ENCODE peak calls at places on chromosomes 1 and 21, in eight cellular contexts. U is thoracic aorta; E is mesenchymal stem cell; X is endodermal cell; H is CD4-positive, CD25-positive, alpha-beta regulatory T cell; T is cardiac muscle cell; C is fibroblast of lung; D is IMR-90. Z is an unnamed sample.

GRCh38 chr1:37634554-37635308 is at the start of gene RSPO1:
- DNase-seq in U (no peak), E (peak), X (peak), H (no peak), T (peak), C (peak), D (no peak), Z (no peak)

GRCh38 chr1:112388436-112388835 is 7.6 kb upstream of the CTTNBP2NL start:
- DNase-seq in U (no peak), E (no peak), X (peak), H (no peak), T (peak), C (peak), D (peak), Z (peak)

GRCh38 chr1:214439352-214440119 is 111.9 kb downstream of the PTPN14 start:
- DNase-seq in U (no peak), E (peak), X (peak), H (peak), T (peak), C (peak), D (peak), Z (peak)

GRCh38 chr1:226474443-226475111 is 66.7 kb upstream of the PARP1 start:
- DNase-seq in U (no peak), E (no peak), X (peak), H (no peak), T (no peak), C (no peak), D (no peak), Z (peak)

GRCh38 chr1:198157847-198158765 is 1.3 kb downstream of the NEK7 start:
- DNase-seq in U (no peak), E (no peak), X (peak), H (peak), T (peak), C (peak), D (peak), Z (peak)

GRCh38 chr21:33266050-33266783 is at the start of gene IL10RB:
- DNase-seq in U (peak), E (peak), X (peak), H (peak), T (peak), C (peak), D (peak), Z (peak)

GRCh38 chr21:42538479-42539275 is 25.0 kb downstream of the SLC37A1 start:
- DNase-seq in U (no peak), E (no peak), X (no peak), H (no peak), T (no peak), C (no peak), D (no peak), Z (peak)

GRCh38 chr1:54118704-54119103 is 34.1 kb downstream of the CDCP2 start:
- DNase-seq in U (no peak), E (peak), X (no peak), H (no peak), T (peak), C (peak), D (peak), Z (no peak)

GRCh38 chr1:86866665-86867064 is 47.3 kb downstream of the SELENOF start:
- DNase-seq in U (no peak), E (peak), X (no peak), H (no peak), T (peak), C (peak), D (peak), Z (no peak)
- H3K4me3 ChIP-seq in U (no peak), E (no peak), X (no peak), H (no peak), T (no peak), C (no peak), D (no peak), Z (no peak)

GRCh38 chr1:8422439-8423133 is 104.7 kb downstream of the SLC45A1 start:
- DNase-seq in U (no peak), E (peak), X (no peak), H (peak), T (peak), C (peak), D (peak), Z (no peak)
- H3K27ac ChIP-seq in U (peak), E (peak), X (no peak), H (peak), T (peak), C (peak), D (peak), Z (peak)

DNA sequence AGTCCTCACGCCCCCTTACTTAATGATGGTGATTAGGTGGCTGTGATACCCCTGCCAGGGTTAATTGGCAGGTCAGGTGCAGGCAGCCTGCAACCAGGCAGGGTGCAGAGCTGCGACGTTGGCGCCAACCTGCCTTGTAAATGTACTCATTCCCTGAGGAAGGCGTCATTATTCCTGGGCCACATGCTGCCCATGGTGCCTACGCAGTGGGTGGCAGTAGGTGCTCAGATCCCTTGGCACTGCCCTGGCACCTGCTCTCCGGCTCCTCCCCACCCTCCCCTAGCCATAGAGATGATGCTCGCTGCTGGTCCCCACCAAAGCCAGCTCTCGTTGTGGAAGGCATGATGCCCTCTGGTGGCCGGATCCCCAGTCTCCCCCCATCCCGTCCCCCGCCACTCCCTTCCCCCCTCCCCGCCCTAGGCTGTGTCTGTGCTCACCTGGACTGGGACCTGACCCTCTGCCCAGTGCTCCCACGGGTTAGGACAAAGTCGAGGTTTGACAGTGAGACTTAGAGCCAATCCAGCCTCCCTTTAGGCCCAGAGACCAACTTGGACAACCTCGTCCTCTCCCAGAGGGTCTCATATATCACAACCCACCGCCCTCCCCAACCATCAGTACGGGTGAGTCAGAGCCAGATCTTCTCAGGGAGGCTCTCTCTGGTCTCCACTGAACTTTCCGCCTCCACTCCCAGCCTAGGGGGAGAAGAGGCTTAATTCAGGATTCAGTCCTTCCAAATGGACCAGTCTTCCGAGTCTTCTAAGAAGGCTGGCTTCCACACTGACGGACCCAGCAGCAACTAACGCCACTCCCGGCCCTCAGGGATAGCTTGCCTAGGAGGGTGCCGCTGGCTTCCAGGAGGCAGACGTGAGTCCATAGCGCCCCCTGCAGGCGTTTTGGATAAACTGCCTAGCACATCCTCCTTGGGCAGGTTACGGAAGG is 5.7 kb downstream of the KRTCAP2 start:
- DNase-seq in U (no peak), E (peak), X (peak), H (peak), T (peak), C (peak), D (peak), Z (peak)
- H3K4me3 ChIP-seq in U (peak), E (peak), X (peak), H (no peak), T (peak), C (no peak), D (no peak), Z (peak)

DNA sequence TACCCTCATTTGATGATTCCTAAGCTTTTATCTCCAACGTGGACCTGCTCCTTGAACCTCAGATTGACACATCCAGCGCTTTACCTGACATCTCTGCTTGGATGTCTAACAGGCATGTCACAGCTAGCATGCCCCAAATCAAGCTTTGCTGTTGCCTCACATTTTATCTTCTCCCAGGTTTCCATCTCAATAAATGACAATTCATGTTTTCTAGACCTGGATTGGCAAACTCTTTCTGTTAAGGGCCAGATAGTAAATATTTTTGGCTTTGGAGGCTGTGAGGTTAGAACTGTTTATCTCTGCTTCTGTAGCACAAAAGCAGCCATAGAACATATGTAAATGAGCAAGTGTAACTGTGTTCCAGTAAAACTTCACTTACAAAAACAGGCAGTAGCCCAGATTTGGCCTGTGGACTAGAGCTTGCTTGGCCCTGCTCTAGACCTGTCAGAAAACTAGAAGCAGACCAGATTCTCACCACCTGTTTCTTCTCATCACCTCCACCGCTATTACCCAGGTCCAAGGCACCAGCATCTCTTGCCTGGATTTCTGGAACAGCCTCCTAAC is 42.2 kb downstream of the UBE4B start:
- DNase-seq in U (no peak), E (peak), X (no peak), H (no peak), T (peak), C (peak), D (peak), Z (no peak)
- H3K27ac ChIP-seq in U (peak), E (peak), X (no peak), H (no peak), T (peak), C (peak), D (no peak), Z (peak)

DNA sequence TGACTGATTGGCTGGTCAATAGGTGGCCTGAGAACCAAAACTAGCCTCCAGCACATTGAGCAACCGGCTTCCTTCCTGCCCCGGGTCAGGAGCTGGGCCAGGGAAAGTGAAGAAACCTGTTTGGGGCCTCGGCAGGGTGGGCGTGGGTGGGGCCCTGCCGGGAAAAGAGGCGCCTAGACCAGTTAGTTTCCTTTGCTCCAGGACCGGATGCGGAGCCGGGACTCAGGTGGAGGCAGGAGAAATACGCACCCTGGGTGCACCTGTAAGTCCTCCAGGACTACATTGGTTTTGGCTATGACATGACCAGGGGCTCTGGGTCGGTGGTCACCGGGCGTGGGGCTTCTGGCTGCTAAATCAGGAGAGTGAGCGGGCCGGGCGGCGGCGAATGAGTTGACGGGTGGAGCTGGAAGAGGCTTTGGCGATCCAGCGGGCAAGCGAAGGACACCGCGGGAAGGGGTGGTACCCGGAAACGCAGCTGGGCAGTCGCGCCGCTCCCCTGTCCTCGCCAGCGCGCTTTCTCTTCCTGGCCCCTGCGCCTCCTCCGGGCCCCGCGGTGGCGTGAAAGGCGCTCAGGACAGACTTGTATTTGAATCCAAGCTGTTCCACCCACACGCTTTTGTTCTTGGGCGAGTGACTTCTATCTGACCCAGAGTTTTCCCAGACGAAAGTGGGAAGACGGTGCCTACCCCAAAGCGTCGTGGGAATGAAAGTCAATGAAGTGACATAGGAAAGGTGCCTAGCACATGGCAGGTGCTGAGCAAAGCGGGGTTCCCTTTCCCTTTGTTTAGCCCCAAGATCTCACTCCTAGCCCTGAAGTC is 30.6 kb upstream of the JUN start:
- DNase-seq in U (no peak), E (peak), X (peak), H (no peak), T (peak), C (peak), D (peak), Z (no peak)
- H3K4me3 ChIP-seq in U (peak), E (peak), X (no peak), H (no peak), T (no peak), C (no peak), D (no peak), Z (no peak)

DNA sequence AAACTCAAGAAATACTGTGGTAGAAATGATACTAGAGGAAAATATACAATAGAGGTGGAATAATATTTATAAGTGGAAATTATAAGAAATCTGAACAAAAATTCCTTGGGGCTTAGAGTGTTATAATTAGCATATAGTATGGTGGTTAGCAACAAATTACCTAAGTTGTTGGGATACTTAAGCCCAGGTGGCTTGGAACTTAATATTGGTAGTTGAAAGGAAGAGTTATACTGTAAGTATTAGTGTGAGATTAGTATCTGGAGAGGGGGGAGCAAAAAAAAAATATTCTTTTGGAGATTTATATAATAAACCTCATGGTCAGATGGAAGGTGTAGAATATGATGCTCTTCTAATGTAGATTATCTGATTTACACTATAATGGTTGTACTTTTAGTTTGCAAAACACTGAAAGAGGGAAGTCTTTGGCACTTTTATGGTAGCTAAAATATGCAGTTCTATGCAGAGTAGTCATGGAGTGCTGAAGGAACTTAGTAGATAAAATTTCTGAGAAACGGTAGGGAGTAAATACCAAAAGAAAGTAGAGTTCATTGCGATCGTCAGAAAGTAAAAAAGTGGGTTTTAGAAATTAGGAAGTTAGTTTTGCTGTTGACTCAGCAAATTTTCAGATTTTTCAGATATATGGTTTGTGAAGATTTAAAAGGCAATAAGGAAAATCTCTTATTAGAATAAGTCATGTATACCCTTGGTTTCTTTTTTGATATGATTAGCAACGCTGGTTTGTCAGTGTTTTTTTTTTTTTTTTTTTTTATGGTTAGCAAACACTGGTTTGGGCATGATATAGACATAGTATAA is 45.7 kb downstream of the MTF2 start:
- DNase-seq in U (no peak), E (no peak), X (no peak), H (no peak), T (no peak), C (no peak), D (no peak), Z (no peak)
- H3K27ac ChIP-seq in U (no peak), E (no peak), X (no peak), H (no peak), T (no peak), C (no peak), D (no peak), Z (no peak)